ENCODE peak calls at places on chromosome 13, in four cellular contexts. W is K562, L is GM12878, Y is HepG2. R is an unnamed sample.

GRCh38 chr13:35159041-35159440 is 217.0 kb downstream of the NBEA start:
- DNase-seq in L (no peak), Y (no peak), W (no peak), R (no peak)

GRCh38 chr13:74251778-74252519 is 117.7 kb upstream of the KLF12 start:
- DNase-seq in W (no peak), L (no peak), Y (no peak), R (no peak)

GRCh38 chr13:92173254-92173653 is 774.8 kb downstream of the GPC5 start:
- DNase-seq in Y (no peak), L (no peak), W (no peak), R (no peak)

GRCh38 chr13:75904012-75904411 is 267.9 kb downstream of the LMO7 start:
- DNase-seq in W (no peak), L (no peak), Y (no peak), R (peak; percentile 57)

GRCh38 chr13:101631403-101631802 is 178.9 kb downstream of the ITGBL1 start:
- DNase-seq in W (no peak), Y (no peak), L (no peak), R (no peak)

GRCh38 chr13:32261567-32261966 is 53.6 kb downstream of the ZAR1L start:
- DNase-seq in L (no peak), W (peak; percentile 21), Y (no peak), R (no peak)

GRCh38 chr13:30880756-30881155 is 25.3 kb upstream of the MEDAG start:
- DNase-seq in W (no peak), Y (peak; percentile 37), L (no peak), R (no peak)

GRCh38 chr13:48600374-48601364 is 53.1 kb upstream of the CYSLTR2 start:
- DNase-seq in W (no peak), L (no peak), Y (peak; percentile 32), R (no peak)

GRCh38 chr13:44703371-44703770 is 127.2 kb upstream of the TSC22D1 start:
- DNase-seq in Y (no peak), W (no peak), L (no peak), R (no peak)

GRCh38 chr13:110006304-110006703 is 219.9 kb upstream of the IRS2 start:
- DNase-seq in L (no peak), Y (no peak), W (no peak), R (no peak)

GRCh38 chr13:95516021-95516420 is 36.5 kb upstream of the CLDN10 start:
- DNase-seq in Y (no peak), W (no peak), L (no peak), R (no peak)

GRCh38 chr13:114102521-114103288 is 29.7 kb downstream of the RASA3 start:
- DNase-seq in L (no peak), W (no peak), Y (no peak), R (no peak)

GRCh38 chr13:73198888-73199497 is 140.2 kb downstream of the KLF5 start:
- DNase-seq in Y (peak; percentile 56), L (no peak), W (no peak), R (no peak)

GRCh38 chr13:110194456-110194855 is 112.5 kb downstream of the COL4A1 start:
- DNase-seq in L (no peak), W (no peak), Y (no peak), R (no peak)

GRCh38 chr13:24459234-24459633 is 53.3 kb downstream of the PARP4 start:
- DNase-seq in Y (no peak), L (peak; percentile 2), W (no peak), R (no peak)

GRCh38 chr13:43245374-43245964 is 222.1 kb downstream of the DNAJC15 start:
- DNase-seq in L (no peak), Y (no peak), W (no peak), R (no peak)

GRCh38 chr13:24614306-24615080 is 65.7 kb upstream of the ATP12A start:
- DNase-seq in Y (no peak), W (no peak), L (no peak), R (no peak)

GRCh38 chr13:40272776-40273139 is 393.7 kb downstream of the FOXO1 start:
- DNase-seq in Y (no peak), L (no peak), W (no peak), R (no peak)

GRCh38 chr13:21837841-21838551 is 167.1 kb downstream of the FGF9 start:
- DNase-seq in L (no peak), W (no peak), Y (peak; percentile 96), R (no peak)

DNA sequence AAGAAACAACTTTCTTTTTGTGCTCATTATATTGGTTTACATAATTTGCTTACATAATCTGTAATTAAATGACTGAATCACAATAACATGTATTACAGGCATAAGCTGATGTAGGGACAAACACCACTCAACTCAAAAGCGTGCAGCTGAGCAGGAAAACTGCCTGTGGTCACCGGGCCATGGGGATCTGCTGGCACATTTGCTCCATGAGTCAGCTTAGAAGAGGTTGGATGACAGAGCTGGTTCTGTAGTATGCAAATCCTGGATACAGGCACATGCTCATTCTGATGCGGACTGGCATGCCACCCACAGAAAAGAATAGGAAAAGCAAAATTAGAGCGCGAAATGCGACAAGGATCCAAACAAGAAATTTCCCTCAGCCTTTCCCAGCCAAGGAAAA is 128.6 kb downstream of the USP12 start:
- DNase-seq in L (no peak), Y (peak; percentile 24), W (no peak), R (no peak)
- TF ChIP-seq FOXK2 in L (no peak), Y (no peak), W (no peak), R (no peak)

GRCh38 chr13:111850976-111851375 is 216.0 kb upstream of the SOX1 start:
- DNase-seq in L (no peak), W (no peak), Y (no peak), R (no peak)

GRCh38 chr13:111853766-111854165 is 213.2 kb upstream of the SOX1 start:
- DNase-seq in W (no peak), L (no peak), Y (no peak), R (no peak)

GRCh38 chr13:111853146-111853545 is 213.8 kb upstream of the SOX1 start:
- DNase-seq in L (no peak), W (no peak), Y (no peak), R (no peak)

GRCh38 chr13:111854403-111854802 is 212.5 kb upstream of the SOX1 start:
- DNase-seq in Y (no peak), L (no peak), W (no peak), R (no peak)

GRCh38 chr13:111852701-111853100 is 214.2 kb upstream of the SOX1 start:
- DNase-seq in W (no peak), L (no peak), Y (no peak), R (no peak)
- TF ChIP-seq BHLHE40 in W (no peak), L (no peak), Y (no peak), R (no peak)

GRCh38 chr13:65679240-65679639 is 1550.9 kb downstream of the PCDH9 start:
- DNase-seq in L (no peak), Y (no peak), W (no peak), R (no peak)
- TF ChIP-seq FOXK2 in L (no peak), Y (no peak), W (no peak), R (no peak)

DNA sequence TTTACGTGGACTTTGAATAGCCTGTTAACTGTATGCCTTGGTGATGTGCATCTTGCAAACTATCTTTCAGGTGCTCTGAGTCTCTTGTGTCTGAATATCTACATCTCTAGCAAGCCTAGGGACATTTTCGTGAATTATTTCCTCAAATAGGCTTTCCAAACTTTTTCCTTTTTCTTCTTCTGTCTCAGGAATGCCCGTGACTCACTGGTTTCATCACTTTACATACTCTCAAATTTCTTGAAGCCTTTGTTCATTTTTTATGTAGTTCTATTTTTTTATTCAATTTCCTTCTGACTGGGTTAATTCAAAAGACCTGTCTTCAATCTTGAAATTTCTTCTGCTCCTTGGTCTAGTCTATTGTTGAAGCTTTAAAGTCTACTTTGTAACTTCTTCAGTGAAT is 332.2 kb downstream of the OXGR1 start:
- DNase-seq in W (no peak), Y (no peak), L (no peak), R (no peak)
- TF ChIP-seq BHLHE40 in W (no peak), Y (no peak), L (no peak), R (no peak)

GRCh38 chr13:97938701-97939475 is 14.6 kb upstream of the IPO5 start:
- DNase-seq in W (no peak), Y (no peak), L (no peak), R (no peak)
- TF ChIP-seq FOXK2 in W (no peak), Y (no peak), L (no peak), R (no peak)

GRCh38 chr13:25862156-25862555 is 189.7 kb downstream of the SHISA2 start:
- DNase-seq in Y (no peak), L (no peak), W (no peak), R (no peak)

GRCh38 chr13:25860265-25860664 is 191.6 kb downstream of the SHISA2 start:
- DNase-seq in L (no peak), W (no peak), Y (no peak), R (no peak)

GRCh38 chr13:25857830-25858229 is 194.0 kb downstream of the SHISA2 start:
- DNase-seq in Y (no peak), L (no peak), W (no peak), R (no peak)

GRCh38 chr13:25859528-25859927 is 192.3 kb downstream of the SHISA2 start:
- DNase-seq in Y (no peak), W (no peak), L (no peak), R (no peak)

GRCh38 chr13:25860862-25861261 is 191.0 kb downstream of the SHISA2 start:
- DNase-seq in L (no peak), W (no peak), Y (no peak), R (no peak)
- TF ChIP-seq BHLHE40 in L (no peak), W (no peak), Y (no peak), R (no peak)

DNA sequence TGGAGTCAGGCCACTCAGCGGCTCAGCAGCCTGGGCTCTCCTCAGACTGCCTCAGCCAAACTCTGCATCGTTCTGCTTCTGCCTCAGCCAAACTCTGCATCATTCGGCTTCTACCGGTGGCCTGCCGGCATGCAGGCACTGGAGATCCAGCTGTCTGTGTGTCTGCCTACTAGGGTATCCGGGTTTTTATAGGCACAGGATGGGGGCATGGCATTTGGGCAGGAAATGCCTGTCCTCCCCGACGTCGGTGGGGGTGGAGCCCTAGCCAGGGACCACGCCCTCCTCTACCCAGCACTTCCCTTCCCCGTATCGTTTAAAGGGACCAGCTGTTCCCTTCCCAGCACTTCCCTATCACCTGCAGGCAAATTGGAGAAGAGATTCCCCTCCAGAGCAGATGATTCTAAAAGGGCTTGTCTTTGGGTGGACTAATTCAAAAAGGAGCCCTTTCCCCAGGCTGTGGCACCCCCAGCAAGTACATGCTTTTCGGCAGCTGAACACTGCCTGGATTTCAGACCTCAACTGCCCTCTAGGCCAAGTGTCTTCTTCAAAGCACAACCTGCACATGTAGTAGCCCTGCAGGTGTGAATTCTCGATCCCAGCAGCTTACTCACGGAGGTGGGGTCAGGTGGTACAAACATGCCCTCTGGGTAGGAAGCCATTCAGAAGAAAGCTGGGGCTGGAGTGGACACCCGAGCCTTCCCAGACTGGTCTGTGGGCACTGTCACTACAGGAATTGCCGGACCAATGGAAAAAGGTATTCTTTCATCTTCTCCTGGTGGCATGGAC is 25.5 kb upstream of the GPR12 start:
- DNase-seq in L (no peak), W (no peak), Y (no peak), R (no peak)
- TF ChIP-seq FOXK2 in L (no peak), W (no peak), Y (no peak), R (no peak)

GRCh38 chr13:42041684-42042035 is 6.8 kb upstream of the DGKH start:
- DNase-seq in W (peak; percentile 8), Y (no peak), L (peak; percentile 36), R (peak; percentile 45)
- TF ChIP-seq BHLHE40 in W (peak; percentile 24), Y (no peak), L (no peak), R (no peak)

GRCh38 chr13:97430296-97430695 is 3.7 kb upstream of the RAP2A start:
- DNase-seq in W (no peak), L (no peak), Y (no peak), R (no peak)

GRCh38 chr13:97432232-97432916 is 1.6 kb upstream of the RAP2A start:
- DNase-seq in W (no peak), L (no peak), Y (no peak), R (no peak)

GRCh38 chr13:97431365-97431764 is 2.6 kb upstream of the RAP2A start:
- DNase-seq in L (no peak), Y (no peak), W (no peak), R (no peak)

GRCh38 chr13:97426695-97427094 is 7.3 kb upstream of the RAP2A start:
- DNase-seq in L (no peak), Y (peak; percentile 23), W (no peak), R (no peak)

GRCh38 chr13:97429681-97430081 is 4.3 kb upstream of the RAP2A start:
- DNase-seq in Y (no peak), W (no peak), L (no peak), R (no peak)
- TF ChIP-seq FOXK2 in Y (no peak), W (no peak), L (no peak), R (no peak)